ENCODE peak calls at places on chromosome 2, in five cellular contexts. H is HepG2, T is K562, C is IMR-90, G is SK-N-SH. Z is an unnamed sample.
A peak's percentile ranks its signal among the peaks of the same experiment; 100 is the strongest.

GRCh38 chr2:170017848-170018492 is 160.0 kb upstream of the MYO3B start:
- DNase-seq in H (no peak), T (no peak), C (peak; percentile 19), G (no peak), Z (no peak)

GRCh38 chr2:152407204-152407721 is 72.3 kb downstream of the FMNL2 start:
- DNase-seq in H (no peak), T (peak; percentile 4), C (peak; percentile 54), G (peak; percentile 28), Z (peak; percentile 65)

GRCh38 chr2:212619954-212620353 is 81.4 kb upstream of the ERBB4 start:
- DNase-seq in H (no peak), T (no peak), C (peak; percentile 19), G (no peak), Z (no peak)

GRCh38 chr2:76188334-76188733 is 477.6 kb upstream of the GCFC2 start:
- DNase-seq in H (no peak), T (peak; percentile 10), C (no peak), G (no peak), Z (no peak)

GRCh38 chr2:219870023-219870422 is 242.6 kb downstream of the SLC4A3 start:
- DNase-seq in H (no peak), T (no peak), C (peak; percentile 6), G (no peak), Z (no peak)

GRCh38 chr2:109440507-109441156 is 173.1 kb downstream of the SEPTIN10 start:
- DNase-seq in H (no peak), T (no peak), C (no peak), G (no peak), Z (no peak)

GRCh38 chr2:119862127-119862889 is 102.6 kb downstream of the PTPN4 start:
- DNase-seq in H (peak; percentile 16), T (no peak), C (no peak), G (no peak), Z (no peak)

GRCh38 chr2:109168080-109168479 is 39.1 kb downstream of the SH3RF3 start:
- DNase-seq in H (no peak), T (no peak), C (peak; percentile 52), G (no peak), Z (no peak)

GRCh38 chr2:117257369-117257768 is 557.1 kb upstream of the DDX18 start:
- DNase-seq in H (no peak), T (no peak), C (no peak), G (no peak), Z (no peak)

GRCh38 chr2:128395640-128396499 is 77.2 kb upstream of the HS6ST1 start:
- DNase-seq in H (no peak), T (no peak), C (peak; percentile 10), G (peak; percentile 10), Z (no peak)

GRCh38 chr2:16168506-16169264 is 228.3 kb downstream of the MYCN start:
- DNase-seq in H (no peak), T (no peak), C (no peak), G (no peak), Z (no peak)

GRCh38 chr2:181231151-181231550 is 226.0 kb upstream of the ITGA4 start:
- DNase-seq in H (no peak), T (no peak), C (no peak), G (no peak), Z (peak; percentile 2)

GRCh38 chr2:173991857-173992588 is 26.9 kb upstream of the SP3 start:
- DNase-seq in H (no peak), T (no peak), C (peak; percentile 25), G (peak; percentile 36), Z (no peak)

GRCh38 chr2:178223806-178224205 is 29.5 kb downstream of the OSBPL6 start:
- DNase-seq in H (no peak), T (no peak), C (no peak), G (no peak), Z (no peak)

GRCh38 chr2:239274391-239275001 is 126.3 kb downstream of the HDAC4 start:
- DNase-seq in H (no peak), T (peak; percentile 86), C (peak; percentile 70), G (peak; percentile 75), Z (peak; percentile 86)

GRCh38 chr2:16365391-16365790 is 300.2 kb downstream of the CYRIA start:
- DNase-seq in H (no peak), T (no peak), C (no peak), G (no peak), Z (no peak)

GRCh38 chr2:25323042-25323514 is 18.6 kb downstream of the DNMT3A start:
- DNase-seq in H (no peak), T (no peak), C (peak; percentile 45), G (no peak), Z (no peak)

GRCh38 chr2:88549616-88550292 is 77.5 kb downstream of the EIF2AK3 start:
- DNase-seq in H (no peak), T (no peak), C (no peak), G (peak; percentile 82), Z (no peak)

GRCh38 chr2:237535385-237536082 is 30.8 kb upstream of the PRLH start:
- DNase-seq in H (no peak), T (peak; percentile 10), C (no peak), G (no peak), Z (no peak)

GRCh38 chr2:189086710-189087109 is 92.9 kb downstream of the COL5A2 start:
- DNase-seq in H (no peak), T (no peak), C (peak; percentile 80), G (no peak), Z (no peak)

GRCh38 chr2:239309398-239310245 is 91.2 kb downstream of the HDAC4 start:
- DNase-seq in H (no peak), T (no peak), C (no peak), G (peak; percentile 76), Z (no peak)

GRCh38 chr2:176129013-176129796 is at the start of gene HOXD8:
- DNase-seq in H (no peak), T (peak; percentile 26), C (peak; percentile 9), G (peak; percentile 88), Z (peak; percentile 38)

GRCh38 chr2:131419447-131419846 is 55.5 kb upstream of the RAB6D start:
- DNase-seq in H (no peak), T (no peak), C (no peak), G (no peak), Z (no peak)

GRCh38 chr2:20447437-20448245 is 767 bp downstream of the RHOB start:
- DNase-seq in H (no peak), T (no peak), C (peak; percentile 41), G (peak; percentile 82), Z (peak; percentile 63)

GRCh38 chr2:64841462-64841861 is 147.7 kb upstream of the SLC1A4 start:
- DNase-seq in H (no peak), T (no peak), C (no peak), G (no peak), Z (no peak)

GRCh38 chr2:134189009-134189717 is 64.7 kb upstream of the MGAT5 start:
- DNase-seq in H (no peak), T (no peak), C (peak; percentile 72), G (no peak), Z (peak; percentile 10)

GRCh38 chr2:14661163-14661562 is 28.6 kb downstream of the LRATD1 start:
- DNase-seq in H (no peak), T (no peak), C (no peak), G (no peak), Z (no peak)
- TF ChIP-seq SMC3 in H (no peak), T (no peak), C (no peak), G (no peak), Z (no peak)

DNA sequence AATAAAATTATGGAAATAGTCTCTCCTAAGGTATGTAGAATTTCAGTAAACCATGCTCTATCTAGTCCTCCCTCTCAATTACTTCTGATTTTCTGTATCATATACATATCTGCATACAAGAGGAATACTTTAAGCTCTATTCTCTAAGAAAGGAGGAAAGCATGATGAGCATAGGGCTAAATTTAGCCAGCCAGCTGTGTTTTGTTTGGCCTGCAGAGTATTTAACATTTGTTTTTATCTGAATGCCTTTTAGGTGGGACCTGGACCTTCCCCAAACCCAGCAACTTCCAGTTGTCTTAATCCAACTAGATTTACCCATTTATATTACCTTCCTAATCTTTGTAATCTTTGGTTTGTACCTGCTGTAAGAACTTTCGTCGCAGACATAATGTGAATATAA is 42.2 kb upstream of the FAM117B start:
- DNase-seq in H (no peak), T (no peak), C (peak; percentile 50), G (no peak), Z (no peak)
- TF ChIP-seq SMC3 in H (no peak), T (no peak), C (no peak), G (no peak), Z (no peak)

DNA sequence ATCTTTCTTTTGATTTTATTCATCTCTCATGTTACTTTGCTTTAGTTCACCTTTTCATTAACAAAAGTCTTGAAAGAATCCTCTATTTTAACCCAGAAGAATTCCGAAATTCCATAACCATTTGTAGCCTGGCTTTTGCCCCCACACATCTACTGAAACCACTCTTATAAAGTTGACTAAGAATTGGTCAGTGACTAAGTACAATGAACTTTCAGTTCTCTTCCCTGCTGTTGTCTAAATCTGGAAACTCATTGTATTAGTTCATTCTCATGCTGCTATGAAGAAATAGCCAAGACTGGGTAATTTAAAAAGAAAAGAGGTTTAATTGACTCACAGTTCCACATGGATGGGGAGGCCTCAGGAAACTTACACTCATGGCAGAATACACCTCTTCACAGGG is 49.9 kb upstream of the PNPT1 start:
- DNase-seq in H (no peak), T (no peak), C (peak; percentile 86), G (no peak), Z (no peak)
- TF ChIP-seq SMC3 in H (no peak), T (no peak), C (no peak), G (no peak), Z (no peak)

GRCh38 chr2:69011611-69012157 is 1.3 kb upstream of the ANTXR1 start:
- DNase-seq in H (peak; percentile 24), T (no peak), C (no peak), G (peak; percentile 30), Z (no peak)

GRCh38 chr2:69013123-69013836 is at the start of gene ANTXR1:
- DNase-seq in H (peak; percentile 45), T (peak; percentile 36), C (peak; percentile 78), G (peak; percentile 87), Z (peak; percentile 82)

GRCh38 chr2:69012310-69013122 is 463 bp upstream of the ANTXR1 start:
- DNase-seq in H (peak; percentile 66), T (peak; percentile 60), C (peak; percentile 76), G (peak; percentile 19), Z (peak; percentile 85)

GRCh38 chr2:69017080-69017479 is 4.1 kb downstream of the ANTXR1 start:
- DNase-seq in H (no peak), T (peak; percentile 20), C (peak; percentile 70), G (no peak), Z (no peak)

DNA sequence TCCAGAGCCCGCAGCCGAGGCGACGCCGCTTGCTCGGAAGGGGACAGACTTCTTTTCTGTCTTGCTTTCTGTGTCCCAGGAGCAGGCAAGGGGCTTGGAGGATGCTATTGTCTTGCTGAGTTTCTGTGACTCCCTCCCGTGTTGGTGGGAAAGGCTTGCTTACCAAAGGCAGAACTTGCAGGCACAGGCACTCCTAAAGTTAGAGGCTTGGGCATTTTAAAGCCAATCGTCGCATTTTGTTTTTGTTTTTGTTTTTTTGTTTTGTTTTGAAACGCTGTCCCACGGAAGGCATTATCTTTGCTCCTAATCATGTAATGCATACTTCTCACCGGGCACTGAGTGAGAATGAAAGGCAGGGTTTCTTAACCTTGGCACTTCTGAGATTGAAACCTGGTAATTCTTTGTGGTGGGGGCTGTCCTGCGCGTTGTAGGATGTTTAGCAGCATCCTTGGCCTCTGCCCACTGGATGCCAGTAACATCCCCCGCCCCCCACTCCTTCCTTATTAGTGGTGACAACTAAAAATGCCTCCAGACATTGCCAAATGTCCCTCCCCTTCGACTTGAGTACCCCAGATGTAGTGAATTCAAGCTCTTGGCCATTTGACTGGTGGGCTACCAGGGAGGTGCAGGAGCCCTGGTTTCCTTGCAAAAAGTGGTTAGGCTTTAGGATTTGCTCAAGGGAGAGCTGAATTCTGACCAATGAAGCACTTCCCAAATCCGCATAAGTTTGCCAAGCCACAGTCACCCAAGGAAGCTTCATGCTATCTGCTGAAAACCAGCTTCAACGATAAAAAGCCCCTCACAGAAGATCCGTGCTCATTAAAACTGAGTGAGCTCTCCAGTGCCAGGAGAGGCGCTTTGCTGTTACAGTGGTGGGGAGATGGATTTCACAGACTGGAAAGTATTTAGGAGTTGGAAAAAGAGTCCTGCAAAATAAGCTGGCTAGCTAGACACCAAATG is 1.1 kb downstream of the ANTXR1 start:
- DNase-seq in H (no peak), T (no peak), C (peak; percentile 54), G (peak; percentile 47), Z (no peak)
- TF ChIP-seq SMC3 in H (no peak), T (no peak), C (no peak), G (no peak), Z (no peak)

Z was measured in A549.